ENCODE peak calls at places on chromosome 2, in nine cellular contexts. H is naive thymus-derived CD4-positive, alpha-beta T cell; Q is HT1080; N is GM06990; F is RPMI7951; P is stimulated activated CD4-positive, alpha-beta T cell treated with anti-CD3 and anti-CD28 coated beads, TNF-alpha, amount 100 ng/mL, for 1 hour; O is activated T-cell treated with anti-CD3 and anti-CD28 coated beads for 1 hour; K is DMS53; X is lung. B is an unnamed sample.

GRCh38 chr2:69547984-69548715 is 95.4 kb downstream of the AAK1 start:
- DNase-seq in H (no peak), Q (no peak), N (no peak), F (no peak), P (no peak), O (no peak), K (no peak), X (no peak), B (no peak)

GRCh38 chr2:240511351-240512108 is 46.3 kb downstream of the ANKMY1 start:
- DNase-seq in H (no peak), Q (no peak), N (no peak), F (no peak), P (no peak), O (no peak), K (no peak), X (peak), B (no peak)

GRCh38 chr2:205650450-205650849 is 31.9 kb upstream of the NRP2 start:
- DNase-seq in H (no peak), Q (peak), N (no peak), F (peak), P (no peak), O (no peak), K (peak), X (no peak), B (peak)

GRCh38 chr2:85175369-85176299 is 42.4 kb downstream of the TCF7L1 start:
- DNase-seq in H (no peak), Q (peak), N (no peak), F (peak), P (no peak), O (no peak), K (peak), X (no peak), B (no peak)

GRCh38 chr2:224982226-224982625 is 60.0 kb downstream of the DOCK10 start:
- DNase-seq in H (no peak), Q (no peak), N (no peak), F (peak), P (no peak), O (no peak), K (peak), X (no peak), B (no peak)

GRCh38 chr2:138147796-138148195 is 183.5 kb downstream of the HNMT start:
- DNase-seq in H (no peak), Q (no peak), N (no peak), F (no peak), P (no peak), O (no peak), K (no peak), X (no peak), B (peak)

GRCh38 chr2:233811732-233812131 is 33.6 kb downstream of the MROH2A start:
- DNase-seq in H (no peak), Q (no peak), N (no peak), F (no peak), P (no peak), O (no peak), K (no peak), X (no peak), B (no peak)

GRCh38 chr2:241066893-241067341 is 35.2 kb downstream of the MTERF4 start:
- DNase-seq in H (no peak), Q (peak), N (no peak), F (no peak), P (no peak), O (no peak), K (no peak), X (peak), B (no peak)

GRCh38 chr2:138602166-138602460 is 100.5 kb downstream of the SPOPL start:
- DNase-seq in H (no peak), Q (peak), N (no peak), F (no peak), P (no peak), O (no peak), K (peak), X (no peak), B (peak)

GRCh38 chr2:195622966-195623365 is 34.1 kb upstream of the SLC39A10 start:
- DNase-seq in H (no peak), Q (peak), N (no peak), F (peak), P (no peak), O (no peak), K (no peak), X (no peak), B (no peak)

GRCh38 chr2:137969418-137969765 is 5.1 kb downstream of the HNMT start:
- DNase-seq in H (no peak), Q (peak), N (no peak), F (peak), P (no peak), O (no peak), K (peak), X (peak), B (peak)

GRCh38 chr2:142865924-142866323 is 11.5 kb upstream of the KYNU start:
- DNase-seq in H (no peak), Q (no peak), N (no peak), F (peak), P (no peak), O (no peak), K (no peak), X (no peak), B (no peak)

GRCh38 chr2:240575101-240575965 is 7.0 kb downstream of the RNPEPL1 start:
- DNase-seq in H (no peak), Q (no peak), N (no peak), F (no peak), P (no peak), O (no peak), K (no peak), X (no peak), B (no peak)

GRCh38 chr2:224946911-224947310 is 95.4 kb downstream of the DOCK10 start:
- DNase-seq in H (peak), Q (peak), N (no peak), F (peak), P (no peak), O (no peak), K (no peak), X (no peak), B (peak)

GRCh38 chr2:48341556-48342133 is 188.3 kb upstream of the STON1 start:
- DNase-seq in H (no peak), Q (no peak), N (no peak), F (peak), P (no peak), O (no peak), K (no peak), X (no peak), B (no peak)

GRCh38 chr2:171086352-171087290 is 74.1 kb downstream of the TLK1 start:
- DNase-seq in H (peak), Q (peak), N (peak), F (peak), P (no peak), O (peak), K (peak), X (no peak), B (peak)

GRCh38 chr2:133817680-133818566 is 249.7 kb upstream of the NCKAP5 start:
- DNase-seq in H (no peak), Q (peak), N (no peak), F (peak), P (no peak), O (no peak), K (no peak), X (no peak), B (no peak)

GRCh38 chr2:150303281-150303680 is 184.2 kb downstream of the RND3 start:
- DNase-seq in H (no peak), Q (no peak), N (no peak), F (no peak), P (no peak), O (no peak), K (peak), X (no peak), B (no peak)